ENCODE peak calls at places on chromosomes 7 and 10, in five cellular contexts. Y, P, O, A and T are unnamed samples.
A peak's percentile ranks its signal among the peaks of the same experiment; 100 is the strongest.

GRCh38 chr10:86653379-86653778 is 968 bp upstream of the OPN4 start:
- DNase-seq in Y (no peak), O (no peak), P (no peak), A (no peak), T (no peak)

GRCh38 chr7:155882596-155882995 is 70.3 kb upstream of the SHH start:
- DNase-seq in Y (no peak), O (no peak), A (no peak), P (peak; percentile 83), T (peak; percentile 53)

GRCh38 chr10:88111294-88111693 is 247.9 kb downstream of the PTEN start:
- DNase-seq in P (no peak), A (no peak), O (no peak), Y (no peak), T (no peak)

GRCh38 chr10:79627075-79627474 is 16.3 kb downstream of the SFTPA1 start:
- DNase-seq in A (no peak), O (no peak), P (no peak), Y (no peak), T (no peak)

GRCh38 chr7:121016976-121017375 is 28.5 kb downstream of the CPED1 start:
- DNase-seq in Y (peak; percentile 52), O (no peak), P (peak; percentile 15), A (no peak), T (peak; percentile 91)

GRCh38 chr7:70886547-70886946 is 245.4 kb upstream of the GALNT17 start:
- DNase-seq in O (no peak), P (no peak), A (no peak), Y (no peak), T (no peak)

GRCh38 chr7:156429514-156429913 is 211.1 kb upstream of the RNF32 start:
- DNase-seq in Y (no peak), P (no peak), O (no peak), A (no peak), T (no peak)

GRCh38 chr10:124394583-124394982 is 24.1 kb downstream of the OAT start:
- DNase-seq in Y (no peak), A (no peak), O (no peak), P (peak; percentile 73), T (no peak)

GRCh38 chr10:79026341-79026761 is 42.4 kb upstream of the ZMIZ1 start:
- DNase-seq in A (no peak), P (no peak), O (no peak), Y (no peak), T (no peak)

GRCh38 chr10:131849591-131850489 is 51.0 kb upstream of the PPP2R2D start:
- DNase-seq in P (no peak), A (no peak), O (no peak), Y (no peak), T (no peak)

GRCh38 chr7:134593530-134594392 is 44.9 kb downstream of the AKR1B15 start:
- DNase-seq in Y (peak; percentile 92), O (peak; percentile 73), A (peak; percentile 51), P (peak; percentile 63), T (peak; percentile 97)

GRCh38 chr7:138937484-138937883 is 43.7 kb downstream of the KIAA1549 start:
- DNase-seq in Y (no peak), P (no peak), O (no peak), A (no peak), T (no peak)

GRCh38 chr7:158649279-158649678 is 55.3 kb downstream of the NCAPG2 start:
- DNase-seq in Y (peak; percentile 97), O (peak; percentile 22), A (no peak), P (peak; percentile 91), T (peak; percentile 97)

GRCh38 chr7:114405427-114405826 is 9.2 kb upstream of the FOXP2 start:
- DNase-seq in A (no peak), O (no peak), Y (no peak), P (peak; percentile 34), T (no peak)

GRCh38 chr10:78903351-78903940 is 165.3 kb upstream of the ZMIZ1 start:
- DNase-seq in P (no peak), Y (no peak), A (peak; percentile 11), O (no peak), T (no peak)

GRCh38 chr10:28734940-28735759 is 57.8 kb downstream of the BAMBI start:
- DNase-seq in Y (peak; percentile 84), O (no peak), P (peak; percentile 96), A (no peak), T (peak; percentile 97)

GRCh38 chr7:16891338-16891737 is 9.6 kb upstream of the AGR3 start:
- DNase-seq in P (peak; percentile 85), A (peak; percentile 58), Y (peak; percentile 56), O (peak; percentile 22), T (peak; percentile 65)

GRCh38 chr10:59708816-59709471 is 706 bp downstream of the SLC16A9 start:
- DNase-seq in Y (no peak), O (peak; percentile 24), P (peak; percentile 66), A (peak; percentile 70), T (no peak)

GRCh38 chr7:100080895-100081534 is 508 bp downstream of the ZNF3 start:
- DNase-seq in A (no peak), Y (peak; percentile 8), O (no peak), P (peak; percentile 25), T (peak; percentile 42)

GRCh38 chr10:132206377-132206745 is 19.6 kb downstream of the DPYSL4 start:
- DNase-seq in O (no peak), P (no peak), A (no peak), Y (no peak), T (no peak)

GRCh38 chr7:2830609-2831376 is 13.3 kb downstream of the GNA12 start:
- DNase-seq in Y (no peak), P (no peak), O (no peak), A (no peak), T (peak; percentile 88)

GRCh38 chr7:83852136-83852535 is 203.2 kb upstream of the SEMA3E start:
- DNase-seq in A (peak; percentile 20), O (no peak), Y (no peak), P (peak; percentile 53), T (no peak)

GRCh38 chr10:129467346-129468119 is 492 bp downstream of the MGMT start:
- DNase-seq in P (no peak), O (peak; percentile 36), A (peak; percentile 26), Y (peak; percentile 29), T (peak; percentile 7)

GRCh38 chr7:100158229-100159098 is at the start of gene TRAPPC14:
- DNase-seq in Y (peak; percentile 73), P (peak; percentile 76), O (peak; percentile 89), A (peak; percentile 98), T (peak; percentile 85)

GRCh38 chr7:94584113-94584512 is 71.8 kb downstream of the SGCE start:
- DNase-seq in P (peak; percentile 74), Y (peak; percentile 63), A (no peak), O (peak; percentile 62), T (peak; percentile 34)

GRCh38 chr10:35346248-35346647 is 9.9 kb downstream of the CCNY start:
- DNase-seq in P (no peak), A (no peak), Y (no peak), O (no peak), T (no peak)

GRCh38 chr10:31677198-31678138 is 251.2 kb downstream of the ARHGAP12 start:
- DNase-seq in A (no peak), P (no peak), O (no peak), Y (no peak), T (no peak)

GRCh38 chr10:87860156-87860795 is 3.1 kb downstream of the KLLN start:
- DNase-seq in Y (peak; percentile 74), P (peak; percentile 58), O (no peak), A (no peak), T (peak; percentile 65)

GRCh38 chr7:73815436-73815835 is 15.4 kb upstream of the CLDN4 start:
- DNase-seq in O (peak; percentile 3), Y (no peak), P (no peak), A (peak; percentile 16), T (no peak)

GRCh38 chr10:80517416-80518142 is 20.1 kb upstream of the SH2D4B start:
- DNase-seq in A (no peak), O (no peak), Y (no peak), P (no peak), T (no peak)

GRCh38 chr10:64753516-64753915 is 1232.3 kb downstream of the REEP3 start:
- DNase-seq in O (no peak), Y (no peak), A (no peak), P (no peak), T (no peak)
- H3K4me3 ChIP-seq in O (no peak overlapping the region), Y (no peak overlapping the region), A (no peak overlapping the region), P (no peak overlapping the region), T (no peak overlapping the region)

DNA sequence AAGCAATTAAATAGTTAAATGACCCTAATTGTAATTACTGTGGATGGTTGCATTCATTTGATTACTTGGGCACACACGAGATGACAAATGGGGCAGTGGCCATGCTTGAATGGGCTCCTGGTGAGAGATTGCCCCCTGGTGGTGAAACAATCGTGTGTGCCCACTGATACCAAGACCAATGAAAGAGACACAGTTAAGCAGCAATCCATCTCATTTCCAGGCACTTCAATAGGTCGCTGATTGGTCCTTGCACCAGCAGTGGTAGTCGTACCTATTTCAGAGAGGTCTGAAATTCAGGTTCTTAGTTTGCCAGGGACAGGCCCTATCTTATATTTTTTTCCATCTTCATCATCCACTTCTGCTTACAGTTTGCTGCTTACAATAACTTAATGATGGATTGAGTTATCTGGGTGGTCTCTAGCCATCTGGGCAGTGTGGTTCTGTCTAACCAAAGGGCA is 8.3 kb downstream of the PCBD1 start:
- DNase-seq in O (peak; percentile 84), Y (peak; percentile 76), A (peak; percentile 86), P (peak; percentile 95), T (peak; percentile 85)
- TF ChIP-seq CTCF in O (peak; percentile 93), Y (peak; percentile 95), A (peak; percentile 86), P (peak; percentile 100), T (peak; percentile 90)

DNA sequence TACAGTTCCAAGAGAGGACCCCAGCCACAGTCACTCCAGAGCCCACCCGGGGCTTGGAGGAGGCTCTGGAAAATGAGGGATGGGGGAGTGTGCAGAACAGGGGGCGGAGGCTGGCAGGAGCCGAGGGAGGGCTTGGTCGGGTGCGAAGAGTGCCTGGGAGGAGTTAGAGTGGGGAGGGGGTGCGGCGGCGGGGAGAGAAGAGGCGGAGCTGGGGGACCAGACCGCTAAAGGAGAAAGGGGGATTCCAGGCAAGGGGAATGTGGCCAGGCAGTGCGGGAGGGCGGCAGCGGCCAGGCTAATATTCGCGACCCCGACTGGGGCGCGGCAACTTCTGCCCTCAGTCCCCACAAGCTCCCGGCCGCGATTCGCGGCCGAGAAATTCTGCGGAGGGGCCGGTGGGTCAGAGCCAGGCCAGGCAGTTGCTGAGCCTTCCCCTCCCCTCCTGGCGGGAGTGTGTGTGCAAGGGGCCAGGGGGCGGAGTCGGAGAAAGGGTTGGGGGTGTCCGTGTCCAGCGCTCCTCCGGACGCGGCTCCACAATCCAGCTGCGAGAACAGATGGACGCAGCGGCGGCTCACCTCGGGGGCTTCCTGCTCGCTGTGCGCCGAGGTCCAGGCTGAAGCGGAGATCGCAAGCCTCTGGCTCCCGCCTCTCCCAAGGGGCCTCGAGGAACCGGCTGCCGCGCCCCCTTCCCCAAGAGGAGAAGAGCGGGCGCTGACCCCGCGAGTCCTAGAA is 661 bp upstream of the SLC18A3 start:
- DNase-seq in O (no peak), P (no peak), A (no peak), Y (no peak), T (no peak)
- H3K4me3 ChIP-seq in O (no peak overlapping the region), P (no peak overlapping the region), A (no peak overlapping the region), Y (no peak overlapping the region), T (no peak overlapping the region)

GRCh38 chr7:47649901-47650300 is 68.0 kb upstream of the TNS3 start:
- DNase-seq in Y (no peak), O (no peak), A (no peak), P (no peak), T (no peak)

GRCh38 chr7:47651355-47652317 is 69.7 kb upstream of the TNS3 start:
- DNase-seq in P (peak; percentile 90), O (no peak), Y (peak; percentile 97), A (no peak), T (peak; percentile 100)

GRCh38 chr7:47654672-47655340 is 72.9 kb upstream of the TNS3 start:
- DNase-seq in A (no peak), P (no peak), Y (peak; percentile 58), O (no peak), T (no peak)

GRCh38 chr7:47653550-47654351 is 71.8 kb upstream of the TNS3 start:
- DNase-seq in P (peak; percentile 64), A (no peak), O (no peak), Y (peak; percentile 35), T (peak; percentile 55)

GRCh38 chr7:47652591-47652990 is 70.7 kb upstream of the TNS3 start:
- DNase-seq in Y (no peak), P (no peak), O (no peak), A (no peak), T (peak; percentile 43)
- TF ChIP-seq CTCF in Y (no peak), P (no peak), O (no peak), A (no peak), T (no peak)